ENCODE peak calls at places on chromosomes 16 and 17, in four cellular contexts. V is HCT116, E is K562, P is H1. W is an unnamed sample.

GRCh38 chr17:77369544-77369971 is 228.8 kb downstream of the SEC14L1 start:
- DNase-seq in P (no peak), E (no peak), V (no peak), W (no peak)

GRCh38 chr16:15435216-15435864 is 952 bp downstream of the BMERB1 start:
- DNase-seq in E (no peak), P (no peak), V (no peak), W (no peak)

GRCh38 chr16:69567031-69567680 is 1.4 kb downstream of the NFAT5 start:
- DNase-seq in E (no peak), V (no peak), P (no peak), W (peak; percentile 75)

GRCh38 chr17:82924214-82924613 is 84.4 kb upstream of the ZNF750 start:
- DNase-seq in P (no peak), E (no peak), V (no peak), W (no peak)

GRCh38 chr17:49870298-49870697 is 22.4 kb upstream of the TAC4 start:
- DNase-seq in E (no peak), V (no peak), P (no peak), W (no peak)

GRCh38 chr17:81831957-81832607 is 1.0 kb downstream of the MCRIP1 start:
- DNase-seq in P (no peak), E (no peak), V (no peak), W (no peak)

GRCh38 chr17:62827722-62828498 is 19.8 kb upstream of the MARCHF10 start:
- DNase-seq in V (no peak), P (no peak), E (no peak), W (no peak)

GRCh38 chr17:80997471-80998387 is 6.1 kb downstream of the CHMP6 start:
- DNase-seq in E (peak; percentile 13), V (no peak), P (no peak), W (no peak)

GRCh38 chr17:21513012-21513570 is 136.9 kb downstream of the KCNJ12 start:
- DNase-seq in P (peak; percentile 27), E (peak; percentile 86), V (peak; percentile 57), W (peak; percentile 77)

GRCh38 chr17:65163990-65164495 is 26.9 kb downstream of the RGS9 start:
- DNase-seq in V (peak; percentile 12), E (peak; percentile 74), P (no peak), W (no peak)

GRCh38 chr17:76122411-76123126 is 18.5 kb downstream of the FOXJ1 start:
- DNase-seq in P (no peak), V (no peak), E (no peak), W (no peak)

GRCh38 chr17:65514082-65514481 is 47.4 kb downstream of the AXIN2 start:
- DNase-seq in V (no peak), P (no peak), E (no peak), W (no peak)

GRCh38 chr16:54930034-54930938 is at the start of gene IRX5:
- DNase-seq in V (peak; percentile 63), E (peak; percentile 81), P (peak; percentile 76), W (peak; percentile 98)

GRCh38 chr16:963913-964695 is 6.7 kb downstream of the LMF1 start:
- DNase-seq in P (no peak), E (no peak), V (no peak), W (no peak)

GRCh38 chr17:5838661-5839300 is 231.4 kb upstream of the WSCD1 start:
- DNase-seq in P (no peak), E (no peak), V (no peak), W (no peak)

GRCh38 chr17:52276609-52277008 is 118.1 kb upstream of the CA10 start:
- DNase-seq in E (no peak), P (no peak), V (no peak), W (no peak)

GRCh38 chr17:17126131-17127110 is 79.7 kb downstream of the PLD6 start:
- DNase-seq in E (no peak), P (no peak), V (no peak), W (no peak)

GRCh38 chr16:88622866-88623265 is 15.5 kb upstream of the IL17C start:
- DNase-seq in V (no peak), E (no peak), P (no peak), W (no peak)

GRCh38 chr16:12661656-12662172 is 142.0 kb downstream of the CPPED1 start:
- DNase-seq in V (peak; percentile 6), P (peak; percentile 49), E (peak; percentile 57), W (peak; percentile 27)

GRCh38 chr16:2026461-2027023 is at the start of gene NHERF2:
- DNase-seq in E (peak; percentile 85), P (no peak), V (no peak), W (peak; percentile 80)

GRCh38 chr17:35896011-35896587 is 15.9 kb upstream of the CCL5 start:
- DNase-seq in V (no peak), E (no peak), P (no peak), W (no peak)

GRCh38 chr17:44642861-44643260 is 13.4 kb upstream of the MEIOC start:
- DNase-seq in P (no peak), V (no peak), E (no peak), W (no peak)

GRCh38 chr17:48025040-48025903 is 12.3 kb downstream of the COPZ2 start:
- DNase-seq in P (peak; percentile 91), V (peak; percentile 98), E (peak; percentile 97), W (peak; percentile 89)

GRCh38 chr16:65832269-65832668 is 534.2 kb upstream of the CDH5 start:
- DNase-seq in P (no peak), E (no peak), V (no peak), W (no peak)

GRCh38 chr16:10493276-10493675 is 87.1 kb downstream of the EMP2 start:
- DNase-seq in V (no peak), E (no peak), P (no peak), W (no peak)

GRCh38 chr16:49281843-49282642 is 405 bp upstream of the CBLN1 start:
- DNase-seq in V (no peak), E (peak; percentile 99), P (peak; percentile 54), W (peak; percentile 91)

GRCh38 chr16:53817117-53817516 is 113.2 kb downstream of the FTO start:
- DNase-seq in P (no peak), E (no peak), V (peak; percentile 37), W (no peak)
- TF ChIP-seq JUND in P (no peak), E (no peak), V (no peak), W (no peak)

DNA sequence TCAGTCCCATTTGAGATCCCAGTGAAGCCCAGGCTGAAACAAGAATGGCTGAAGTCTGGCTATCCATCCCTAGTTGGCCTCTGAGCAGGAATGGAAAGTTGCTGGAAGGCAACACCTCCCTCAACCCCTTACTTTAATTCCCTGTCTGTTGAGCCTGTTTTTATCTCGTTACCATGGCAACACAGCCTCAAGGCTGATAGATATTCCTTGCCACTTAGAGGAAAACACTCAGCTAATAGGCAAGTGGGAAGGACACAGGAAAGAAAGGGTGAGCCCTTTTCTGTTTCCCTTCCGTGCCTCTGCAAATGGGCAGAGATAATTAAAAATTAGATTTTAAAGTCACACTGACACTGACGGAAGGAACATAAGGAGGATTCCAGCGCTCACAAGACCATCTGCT is 75.5 kb upstream of the CLEC3A start:
- DNase-seq in E (no peak), V (no peak), P (no peak), W (no peak)
- TF ChIP-seq JUND in E (no peak), V (no peak), P (no peak), W (no peak)

GRCh38 chr16:27286446-27286845 is 17.9 kb upstream of the NSMCE1 start:
- DNase-seq in P (no peak), E (no peak), V (no peak), W (no peak)

GRCh38 chr16:27287051-27287811 is 18.7 kb upstream of the NSMCE1 start:
- DNase-seq in V (no peak), P (no peak), E (no peak), W (no peak)

GRCh38 chr16:27284865-27285675 is 16.5 kb upstream of the NSMCE1 start:
- DNase-seq in P (no peak), V (no peak), E (no peak), W (no peak)

GRCh38 chr16:27287887-27288286 is 19.3 kb upstream of the NSMCE1 start:
- DNase-seq in P (no peak), E (no peak), V (no peak), W (no peak)

DNA sequence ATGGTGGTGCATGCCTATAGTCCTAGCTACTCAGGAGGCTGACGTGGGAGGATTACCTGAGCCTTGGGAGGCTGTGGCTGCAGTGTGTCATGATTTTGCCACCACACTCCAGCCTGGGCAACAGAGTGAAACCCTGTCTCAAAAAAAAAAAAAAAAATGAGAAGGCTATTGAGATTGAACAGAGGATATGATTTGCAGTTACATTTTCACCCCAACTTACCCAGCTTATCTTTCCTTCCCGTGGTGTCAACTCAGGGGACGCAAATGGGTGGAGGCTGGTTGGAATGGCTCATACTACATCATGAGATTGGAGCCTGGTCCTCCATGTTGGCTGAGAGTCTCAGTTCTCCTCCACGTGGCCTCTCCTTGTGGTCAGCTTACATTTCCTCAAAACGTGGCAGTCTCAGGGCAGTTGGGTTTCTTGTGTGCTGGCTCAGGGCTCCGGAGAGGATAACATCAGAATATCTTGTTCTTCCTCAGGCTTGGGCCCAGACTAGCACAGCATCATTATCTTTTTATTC is 17.2 kb upstream of the NSMCE1 start:
- DNase-seq in E (no peak), P (no peak), V (no peak), W (no peak)
- TF ChIP-seq JUND in E (no peak), P (no peak), V (no peak), W (no peak)

GRCh38 chr17:199195-199604 is 17.8 kb upstream of the DOC2B start:
- DNase-seq in P (no peak), E (no peak), V (no peak), W (no peak)
- TF ChIP-seq JUND in P (no peak), E (no peak), V (no peak), W (no peak)